ENCODE peak calls at places on chromosomes 5 and 9, in nine cellular contexts. One of them, this sample, is unnamed.

GRCh38 chr9:80968611-80969010 is 720.7 kb downstream of the TLE1 start:
- DNase-seq in stomach: no peak
- DNase-seq in AG10803: peak
- DNase-seq in tibial artery: no peak
- DNase-seq in A549: no peak
- DNase-seq in heart left ventricle: no peak
- DNase-seq in fibroblast of pulmonary artery: peak
- DNase-seq in sigmoid colon: no peak
- DNase-seq in left lung: no peak
- DNase-seq in this sample: peak

GRCh38 chr9:74773886-74774479 is 113.7 kb downstream of the TRPM6 start:
- DNase-seq in fibroblast of pulmonary artery: peak
- DNase-seq in sigmoid colon: peak
- DNase-seq in heart left ventricle: peak
- DNase-seq in stomach: peak
- DNase-seq in tibial artery: peak
- DNase-seq in left lung: peak
- DNase-seq in A549: peak
- DNase-seq in AG10803: peak
- DNase-seq in this sample: peak

GRCh38 chr9:121921444-121921843 is 171.7 kb downstream of the TTLL11 start:
- DNase-seq in AG10803: no peak
- DNase-seq in stomach: no peak
- DNase-seq in left lung: no peak
- DNase-seq in sigmoid colon: no peak
- DNase-seq in heart left ventricle: no peak
- DNase-seq in fibroblast of pulmonary artery: no peak
- DNase-seq in tibial artery: no peak
- DNase-seq in A549: no peak
- DNase-seq in this sample: no peak

GRCh38 chr5:110916373-110917049 is 155.0 kb upstream of the TSLP start:
- DNase-seq in left lung: no peak
- DNase-seq in fibroblast of pulmonary artery: peak
- DNase-seq in heart left ventricle: no peak
- DNase-seq in stomach: no peak
- DNase-seq in sigmoid colon: no peak
- DNase-seq in AG10803: peak
- DNase-seq in tibial artery: no peak
- DNase-seq in A549: no peak
- DNase-seq in this sample: peak

GRCh38 chr9:106277931-106278330 is 583.6 kb downstream of the TMEM38B start:
- DNase-seq in tibial artery: no peak
- DNase-seq in left lung: no peak
- DNase-seq in AG10803: peak
- DNase-seq in heart left ventricle: no peak
- DNase-seq in stomach: no peak
- DNase-seq in sigmoid colon: no peak
- DNase-seq in fibroblast of pulmonary artery: peak
- DNase-seq in A549: no peak
- DNase-seq in this sample: no peak

GRCh38 chr9:127915801-127916664 is 808 bp downstream of the ST6GALNAC4 start:
- DNase-seq in heart left ventricle: no peak
- DNase-seq in AG10803: no peak
- DNase-seq in sigmoid colon: no peak
- DNase-seq in fibroblast of pulmonary artery: no peak
- DNase-seq in tibial artery: no peak
- DNase-seq in left lung: no peak
- DNase-seq in A549: no peak
- DNase-seq in stomach: no peak
- DNase-seq in this sample: no peak

GRCh38 chr5:120088831-120089230 is 375.3 kb upstream of the PRR16 start:
- DNase-seq in tibial artery: no peak
- DNase-seq in AG10803: no peak
- DNase-seq in A549: no peak
- DNase-seq in fibroblast of pulmonary artery: no peak
- DNase-seq in stomach: no peak
- DNase-seq in sigmoid colon: no peak
- DNase-seq in left lung: no peak
- DNase-seq in heart left ventricle: no peak
- DNase-seq in this sample: no peak

GRCh38 chr5:137209232-137209810 is 289.8 kb downstream of the SPOCK1 start:
- DNase-seq in left lung: no peak
- DNase-seq in stomach: no peak
- DNase-seq in heart left ventricle: no peak
- DNase-seq in AG10803: no peak
- DNase-seq in sigmoid colon: no peak
- DNase-seq in A549: no peak
- DNase-seq in fibroblast of pulmonary artery: no peak
- DNase-seq in tibial artery: no peak
- DNase-seq in this sample: no peak

GRCh38 chr5:69113851-69114250 is 20.0 kb downstream of the SLC30A5 start:
- DNase-seq in left lung: no peak
- DNase-seq in sigmoid colon: no peak
- DNase-seq in stomach: no peak
- DNase-seq in tibial artery: no peak
- DNase-seq in A549: no peak
- DNase-seq in fibroblast of pulmonary artery: no peak
- DNase-seq in heart left ventricle: no peak
- DNase-seq in AG10803: peak
- DNase-seq in this sample: no peak

GRCh38 chr5:150645070-150645700 is 4.7 kb downstream of the SYNPO start:
- DNase-seq in AG10803: peak
- DNase-seq in A549: no peak
- DNase-seq in fibroblast of pulmonary artery: peak
- DNase-seq in stomach: no peak
- DNase-seq in sigmoid colon: peak
- DNase-seq in left lung: peak
- DNase-seq in heart left ventricle: peak
- DNase-seq in tibial artery: peak
- DNase-seq in this sample: peak

GRCh38 chr5:149228610-149229297 is 42.9 kb upstream of the AFAP1L1 start:
- DNase-seq in heart left ventricle: no peak
- DNase-seq in fibroblast of pulmonary artery: peak
- DNase-seq in AG10803: peak
- DNase-seq in tibial artery: peak
- DNase-seq in A549: peak
- DNase-seq in left lung: no peak
- DNase-seq in sigmoid colon: peak
- DNase-seq in stomach: no peak
- DNase-seq in this sample: peak

DNA sequence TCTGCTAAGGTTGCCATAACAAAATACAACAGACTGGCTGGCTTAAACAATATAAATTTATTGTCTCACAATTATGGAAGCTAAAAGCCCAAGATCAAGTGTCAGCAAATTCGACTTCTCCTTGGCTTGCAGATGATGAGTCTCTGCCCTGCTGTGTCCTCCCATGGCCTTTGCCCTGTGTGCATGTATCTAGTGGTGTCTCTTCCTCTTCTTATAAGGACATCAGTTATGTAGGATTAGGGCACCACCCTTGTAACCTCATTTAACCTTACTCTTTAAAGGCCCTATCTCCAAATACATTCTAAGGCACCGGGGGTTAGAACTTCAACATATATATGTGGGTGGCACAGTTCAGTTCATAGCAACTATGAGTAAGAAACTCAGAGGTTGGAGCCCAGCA is 157.9 kb upstream of the RASA1 start:
- DNase-seq in stomach: no peak
- DNase-seq in A549: no peak
- DNase-seq in left lung: peak
- DNase-seq in AG10803: no peak
- DNase-seq in tibial artery: no peak
- DNase-seq in sigmoid colon: no peak
- DNase-seq in fibroblast of pulmonary artery: no peak
- DNase-seq in heart left ventricle: no peak
- DNase-seq in this sample: no peak
- TF ChIP-seq CTCF in stomach: no peak
- TF ChIP-seq CTCF in A549: no peak
- TF ChIP-seq CTCF in left lung: no peak
- TF ChIP-seq CTCF in AG10803: no peak
- TF ChIP-seq CTCF in tibial artery: no peak
- TF ChIP-seq CTCF in sigmoid colon: no peak
- TF ChIP-seq CTCF in fibroblast of pulmonary artery: no peak
- TF ChIP-seq CTCF in heart left ventricle: no peak
- TF ChIP-seq CTCF in this sample: no peak

GRCh38 chr9:83535736-83536135 is 2.5 kb downstream of the FRMD3 start:
- DNase-seq in stomach: no peak
- DNase-seq in AG10803: no peak
- DNase-seq in A549: no peak
- DNase-seq in tibial artery: no peak
- DNase-seq in sigmoid colon: no peak
- DNase-seq in heart left ventricle: no peak
- DNase-seq in fibroblast of pulmonary artery: no peak
- DNase-seq in left lung: no peak
- DNase-seq in this sample: no peak

GRCh38 chr9:83537331-83538171 is 650 bp downstream of the FRMD3 start:
- DNase-seq in tibial artery: no peak
- DNase-seq in left lung: no peak
- DNase-seq in heart left ventricle: peak
- DNase-seq in A549: no peak
- DNase-seq in stomach: no peak
- DNase-seq in fibroblast of pulmonary artery: peak
- DNase-seq in AG10803: peak
- DNase-seq in sigmoid colon: no peak
- DNase-seq in this sample: no peak

GRCh38 chr9:83538890-83539238 is 663 bp upstream of the FRMD3 start:
- DNase-seq in left lung: no peak
- DNase-seq in sigmoid colon: no peak
- DNase-seq in AG10803: no peak
- DNase-seq in A549: no peak
- DNase-seq in stomach: no peak
- DNase-seq in fibroblast of pulmonary artery: no peak
- DNase-seq in tibial artery: no peak
- DNase-seq in heart left ventricle: no peak
- DNase-seq in this sample: no peak

GRCh38 chr9:83536332-83536731 is 1.9 kb downstream of the FRMD3 start:
- DNase-seq in tibial artery: no peak
- DNase-seq in heart left ventricle: no peak
- DNase-seq in left lung: no peak
- DNase-seq in stomach: no peak
- DNase-seq in sigmoid colon: no peak
- DNase-seq in AG10803: no peak
- DNase-seq in fibroblast of pulmonary artery: no peak
- DNase-seq in A549: no peak
- DNase-seq in this sample: no peak

GRCh38 chr9:83538172-83538889 is at the start of gene FRMD3:
- DNase-seq in tibial artery: peak
- DNase-seq in left lung: peak
- DNase-seq in heart left ventricle: peak
- DNase-seq in sigmoid colon: peak
- DNase-seq in AG10803: peak
- DNase-seq in stomach: peak
- DNase-seq in A549: peak
- DNase-seq in fibroblast of pulmonary artery: peak
- DNase-seq in this sample: peak
- H3K4me3 ChIP-seq in tibial artery: peak
- H3K4me3 ChIP-seq in left lung: peak
- H3K4me3 ChIP-seq in heart left ventricle: peak
- H3K4me3 ChIP-seq in sigmoid colon: peak
- H3K4me3 ChIP-seq in AG10803: peak
- H3K4me3 ChIP-seq in stomach: peak
- H3K4me3 ChIP-seq in A549: peak
- H3K4me3 ChIP-seq in fibroblast of pulmonary artery: peak
- H3K4me3 ChIP-seq in this sample: peak

GRCh38 chr5:6785161-6785860 is 72.1 kb downstream of the TENT4A start:
- DNase-seq in AG10803: no peak
- DNase-seq in heart left ventricle: no peak
- DNase-seq in fibroblast of pulmonary artery: no peak
- DNase-seq in stomach: no peak
- DNase-seq in A549: no peak
- DNase-seq in left lung: no peak
- DNase-seq in tibial artery: no peak
- DNase-seq in sigmoid colon: no peak
- DNase-seq in this sample: no peak

GRCh38 chr5:6784481-6784880 is 71.2 kb downstream of the TENT4A start:
- DNase-seq in heart left ventricle: no peak
- DNase-seq in A549: no peak
- DNase-seq in sigmoid colon: no peak
- DNase-seq in AG10803: no peak
- DNase-seq in left lung: no peak
- DNase-seq in tibial artery: no peak
- DNase-seq in stomach: no peak
- DNase-seq in fibroblast of pulmonary artery: no peak
- DNase-seq in this sample: no peak

GRCh38 chr5:6781711-6782110 is 68.5 kb downstream of the TENT4A start:
- DNase-seq in sigmoid colon: no peak
- DNase-seq in tibial artery: no peak
- DNase-seq in A549: no peak
- DNase-seq in stomach: no peak
- DNase-seq in left lung: no peak
- DNase-seq in fibroblast of pulmonary artery: no peak
- DNase-seq in AG10803: peak
- DNase-seq in heart left ventricle: no peak
- DNase-seq in this sample: no peak

GRCh38 chr5:6783787-6784186 is 70.6 kb downstream of the TENT4A start:
- DNase-seq in tibial artery: no peak
- DNase-seq in AG10803: peak
- DNase-seq in stomach: no peak
- DNase-seq in heart left ventricle: no peak
- DNase-seq in A549: no peak
- DNase-seq in sigmoid colon: no peak
- DNase-seq in left lung: no peak
- DNase-seq in fibroblast of pulmonary artery: no peak
- DNase-seq in this sample: no peak

DNA sequence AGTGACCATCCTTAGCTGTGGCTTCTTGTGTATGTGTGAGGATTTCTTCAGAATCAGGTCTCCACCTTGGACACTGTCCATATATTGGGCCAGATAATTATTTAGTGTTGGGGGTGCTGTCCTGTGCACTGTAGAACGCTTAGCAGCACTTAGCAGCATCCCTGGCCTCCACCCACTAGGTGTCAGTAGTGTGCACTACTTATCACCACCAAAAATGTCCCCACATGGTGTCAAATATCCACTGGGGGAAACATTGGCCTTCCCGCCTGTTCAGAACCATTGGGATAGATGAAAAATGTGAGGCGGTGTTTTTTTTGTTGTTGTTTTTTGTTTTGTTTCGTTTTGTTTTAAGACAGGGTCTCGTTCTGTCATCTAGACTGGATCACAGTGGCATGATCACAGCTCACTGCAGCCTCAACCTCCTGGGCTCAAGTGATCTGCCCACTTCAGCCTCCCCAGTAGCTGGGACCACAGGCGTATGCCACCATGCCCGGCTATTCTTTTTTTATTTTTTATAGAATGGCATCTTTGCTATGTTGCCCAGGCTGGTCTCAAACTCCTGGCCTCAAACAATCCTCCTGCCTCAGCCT is 67.7 kb downstream of the TENT4A start:
- DNase-seq in AG10803: no peak
- DNase-seq in heart left ventricle: no peak
- DNase-seq in tibial artery: no peak
- DNase-seq in A549: peak
- DNase-seq in fibroblast of pulmonary artery: no peak
- DNase-seq in left lung: no peak
- DNase-seq in sigmoid colon: no peak
- DNase-seq in stomach: no peak
- DNase-seq in this sample: no peak
- TF ChIP-seq CTCF in AG10803: peak
- TF ChIP-seq CTCF in heart left ventricle: no peak
- TF ChIP-seq CTCF in tibial artery: no peak
- TF ChIP-seq CTCF in A549: no peak
- TF ChIP-seq CTCF in fibroblast of pulmonary artery: peak
- TF ChIP-seq CTCF in left lung: no peak
- TF ChIP-seq CTCF in sigmoid colon: no peak
- TF ChIP-seq CTCF in stomach: no peak
- TF ChIP-seq CTCF in this sample: peak

GRCh38 chr5:997001-997474 is 11.6 kb upstream of the NKD2 start:
- DNase-seq in A549: peak
- DNase-seq in tibial artery: no peak
- DNase-seq in stomach: no peak
- DNase-seq in fibroblast of pulmonary artery: peak
- DNase-seq in AG10803: no peak
- DNase-seq in left lung: peak
- DNase-seq in heart left ventricle: peak
- DNase-seq in sigmoid colon: peak
- DNase-seq in this sample: no peak
- H3K4me3 ChIP-seq in A549: no peak
- H3K4me3 ChIP-seq in tibial artery: no peak
- H3K4me3 ChIP-seq in stomach: no peak
- H3K4me3 ChIP-seq in fibroblast of pulmonary artery: no peak
- H3K4me3 ChIP-seq in AG10803: no peak
- H3K4me3 ChIP-seq in left lung: no peak
- H3K4me3 ChIP-seq in heart left ventricle: peak
- H3K4me3 ChIP-seq in sigmoid colon: no peak
- H3K4me3 ChIP-seq in this sample: no peak

This sample was measured in AG09309.